ENCODE peak calls at places on chromosomes 2 and 18, in five cellular contexts. S is PC-9, O is A673, X is left ventricle myocardium inferior, L is kidney. J is an unnamed sample.

GRCh38 chr2:101829018-101829396 is 131.5 kb downstream of the MAP4K4 start:
- DNase-seq in S (no peak), X (no peak), L (no peak), O (no peak), J (no peak)

GRCh38 chr2:182946949-182947348 is 80.5 kb upstream of the FRZB start:
- DNase-seq in S (no peak), L (no peak), O (peak), X (no peak), J (no peak)

GRCh38 chr2:206260427-206261012 is 13.9 kb upstream of the ZDBF2 start:
- DNase-seq in L (no peak), S (no peak), X (no peak), O (peak), J (peak)

GRCh38 chr2:524442-524841 is 152.8 kb downstream of the TMEM18 start:
- DNase-seq in X (no peak), S (no peak), O (no peak), L (no peak), J (peak)

GRCh38 chr2:112996635-112997034 is 8.6 kb upstream of the IL36A start:
- DNase-seq in X (no peak), O (no peak), L (no peak), S (no peak), J (no peak)

GRCh38 chr2:62270728-62271127 is 74.8 kb downstream of the B3GNT2 start:
- DNase-seq in S (peak), X (peak), O (peak), L (peak), J (no peak)

GRCh38 chr2:27003857-27004256 is 28.9 kb upstream of the TMEM214 start:
- DNase-seq in O (no peak), L (no peak), X (no peak), S (no peak), J (peak)

GRCh38 chr2:177393381-177393780 is 808 bp downstream of the AGPS start:
- DNase-seq in X (no peak), S (peak), O (no peak), L (no peak), J (no peak)

GRCh38 chr2:241570961-241571581 is 12.5 kb downstream of the BOK start:
- DNase-seq in O (no peak), S (no peak), X (peak), L (peak), J (no peak)

GRCh38 chr18:63511285-63511684 is 30.9 kb upstream of the SERPINB12 start:
- DNase-seq in X (no peak), O (peak), L (no peak), S (peak), J (peak)

GRCh38 chr2:46252891-46253659 is 44.1 kb upstream of the EPAS1 start:
- DNase-seq in L (no peak), O (no peak), X (peak), S (peak), J (no peak)

GRCh38 chr18:79733996-79734770 is 54.6 kb downstream of the CTDP1 start:
- DNase-seq in L (no peak), X (peak), O (no peak), S (no peak), J (no peak)

GRCh38 chr2:65530547-65531320 is 98.3 kb upstream of the SPRED2 start:
- DNase-seq in S (no peak), X (no peak), O (peak), L (no peak), J (peak)

GRCh38 chr18:378039-378438 is 110.2 kb upstream of the THOC1 start:
- DNase-seq in X (no peak), O (no peak), S (no peak), L (no peak), J (no peak)

GRCh38 chr2:225429718-225430117 is 30.2 kb downstream of the NYAP2 start:
- DNase-seq in L (no peak), S (no peak), O (peak), X (no peak), J (peak)

GRCh38 chr2:178810422-178810821 is 3.2 kb upstream of the TTN start:
- DNase-seq in S (no peak), O (no peak), X (no peak), L (no peak), J (no peak)

GRCh38 chr2:79936715-79937114 is 367.8 kb downstream of the LRRTM1 start:
- DNase-seq in O (no peak), X (no peak), S (no peak), L (no peak), J (no peak)

GRCh38 chr2:79940366-79940765 is 364.2 kb downstream of the LRRTM1 start:
- DNase-seq in X (no peak), S (no peak), L (no peak), O (no peak), J (no peak)

GRCh38 chr2:79938648-79939047 is 365.9 kb downstream of the LRRTM1 start:
- DNase-seq in S (no peak), L (no peak), X (no peak), O (no peak), J (no peak)

GRCh38 chr2:79935046-79935729 is 369.4 kb downstream of the LRRTM1 start:
- DNase-seq in X (no peak), S (no peak), O (no peak), L (no peak), J (no peak)

GRCh38 chr2:79935771-79936657 is 368.5 kb downstream of the LRRTM1 start:
- DNase-seq in O (peak), L (no peak), S (peak), X (peak), J (peak)
- TF ChIP-seq CTCF in O (peak), L (peak), S (peak), X (peak), J (peak)

DNA sequence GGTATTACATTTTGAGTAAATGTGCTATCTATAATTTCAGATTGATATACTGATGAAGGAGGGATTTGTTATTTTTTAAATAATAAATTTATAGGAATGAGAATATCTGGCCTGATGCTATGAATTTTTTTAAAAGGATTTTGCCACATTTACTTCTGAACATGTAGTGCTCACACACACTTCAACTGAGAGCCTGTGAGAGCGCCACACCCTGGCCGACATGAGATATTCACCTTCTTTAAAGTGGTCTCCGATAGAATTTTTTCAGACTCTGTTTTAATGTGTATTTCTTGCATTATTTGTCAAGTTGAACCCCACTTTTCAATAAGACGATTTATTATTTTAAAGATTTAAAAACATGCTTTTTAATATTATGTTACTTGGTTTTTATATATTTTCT is 813.3 kb downstream of the DCC start:
- DNase-seq in S (no peak), O (peak), X (no peak), L (no peak), J (no peak)
- TF ChIP-seq CTCF in S (peak), O (peak), X (peak), L (no peak), J (no peak)

DNA sequence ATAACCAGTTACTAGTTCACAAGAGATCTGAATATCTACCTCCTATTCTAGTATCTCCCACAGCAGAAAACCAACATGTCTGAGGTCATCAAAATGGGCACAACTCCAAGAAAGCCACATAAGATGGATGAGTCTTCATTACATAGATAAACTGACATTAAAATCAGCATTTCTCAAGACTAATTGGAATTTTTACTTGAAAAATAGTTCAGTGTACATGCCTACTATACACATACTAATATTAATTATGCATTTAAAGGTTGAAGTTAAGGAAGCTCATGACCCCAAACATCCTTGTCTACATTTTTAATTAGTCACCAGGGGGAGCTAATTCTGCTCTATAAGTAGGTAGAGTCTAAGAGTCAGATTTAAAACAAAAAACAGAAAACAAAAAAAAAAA is 41.9 kb downstream of the ZNF521 start:
- DNase-seq in X (no peak), L (no peak), S (no peak), O (no peak), J (peak)
- TF ChIP-seq CTCF in X (peak), L (no peak), S (peak), O (peak), J (peak)

GRCh38 chr2:134375935-134376334 is 122.1 kb downstream of the MGAT5 start:
- DNase-seq in X (no peak), S (no peak), L (no peak), O (peak), J (peak)
- TF ChIP-seq CTCF in X (peak), S (peak), L (peak), O (no peak), J (peak)

GRCh38 chr2:136075466-136075865 is 42.5 kb downstream of the CXCR4 start:
- DNase-seq in X (no peak), O (no peak), S (no peak), L (no peak), J (no peak)
- TF ChIP-seq CTCF in X (no peak), O (no peak), S (no peak), L (no peak), J (no peak)

GRCh38 chr2:29042581-29043075 is 31.7 kb downstream of the PCARE start:
- DNase-seq in S (no peak), X (no peak), L (no peak), O (no peak), J (no peak)
- TF ChIP-seq CTCF in S (no peak), X (no peak), L (no peak), O (no peak), J (no peak)